ENCODE peak calls at places on chromosomes 4 and X, in six cellular contexts. U is uterus, M is breast epithelium, K is ovary, X is GM12878, D is IMR-90. I is an unnamed sample.

GRCh38 chr4:147899512-147899911 is 167.6 kb downstream of the ARHGAP10 start:
- DNase-seq in M (no peak), X (no peak), D (peak; percentile 59), U (no peak), K (no peak), I (no peak)

GRCh38 chr4:1050486-1051213 is 39.2 kb downstream of the FGFRL1 start:
- DNase-seq in U (no peak), D (no peak), X (no peak), M (peak; percentile 51), K (peak; percentile 24), I (peak; percentile 84)

GRCh38 chr4:156223985-156224384 is 270.3 kb upstream of the CTSO start:
- DNase-seq in K (no peak), M (no peak), X (no peak), D (no peak), U (no peak), I (no peak)

GRCh38 chr4:158211288-158211687 is 1.0 kb downstream of the TMEM144 start:
- DNase-seq in D (no peak), U (no peak), K (no peak), X (no peak), M (no peak), I (no peak)

GRCh38 chr4:22500128-22500611 is 15.7 kb downstream of the ADGRA3 start:
- DNase-seq in U (no peak), K (no peak), D (no peak), X (no peak), M (no peak), I (no peak)

GRCh38 chr4:76605099-76605563 is 170.1 kb downstream of the SHROOM3 start:
- DNase-seq in U (no peak), K (no peak), X (no peak), D (peak; percentile 40), M (no peak), I (no peak)

GRCh38 chr4:59612235-59612634 is 1587.9 kb upstream of the ADGRL3 start:
- DNase-seq in U (no peak), D (peak; percentile 2), M (no peak), X (no peak), K (no peak), I (no peak)

GRCh38 chr4:36241771-36242170 is 2.5 kb downstream of the ARAP2 start:
- DNase-seq in D (no peak), U (no peak), X (peak; percentile 53), M (no peak), K (no peak), I (no peak)

GRCh38 chr4:72631296-72631695 is 62.3 kb upstream of the ADAMTS3 start:
- DNase-seq in M (no peak), D (peak; percentile 49), X (no peak), K (peak; percentile 59), U (peak; percentile 72), I (no peak)

GRCh38 chr4:144645102-144645469 is 870 bp upstream of the HHIP start:
- DNase-seq in D (no peak), K (peak; percentile 49), U (peak; percentile 16), M (no peak), X (no peak), I (no peak)

GRCh38 chr4:101419324-101420135 is 72.2 kb upstream of the PPP3CA start:
- DNase-seq in X (peak; percentile 57), D (peak; percentile 41), K (no peak), M (no peak), U (no peak), I (no peak)

GRCh38 chrX:21151051-21151450 is 223.2 kb upstream of the CNKSR2 start:
- DNase-seq in K (no peak), M (no peak), X (no peak), U (no peak), D (no peak), I (no peak)

GRCh38 chr4:2839060-2839459 is 4.6 kb upstream of the ADD1 start:
- DNase-seq in D (no peak), X (no peak), U (no peak), K (no peak), M (no peak), I (no peak)

GRCh38 chr4:2836391-2836859 is 7.2 kb upstream of the ADD1 start:
- DNase-seq in D (no peak), K (peak; percentile 38), X (no peak), U (peak; percentile 14), M (no peak), I (no peak)

GRCh38 chr4:2835978-2836377 is 7.7 kb upstream of the ADD1 start:
- DNase-seq in U (no peak), D (no peak), X (no peak), M (no peak), K (no peak), I (peak; percentile 76)

GRCh38 chr4:2837904-2838496 is 5.6 kb upstream of the ADD1 start:
- DNase-seq in K (peak; percentile 33), M (no peak), D (peak; percentile 39), U (peak; percentile 40), X (no peak), I (peak; percentile 90)

GRCh38 chr4:2837110-2837903 is 6.3 kb upstream of the ADD1 start:
- DNase-seq in U (no peak), X (no peak), M (no peak), D (no peak), K (peak; percentile 49), I (peak; percentile 84)
- H3K4me3 ChIP-seq in U (peak overlapping the region; percentile 17), X (no peak overlapping the region), M (peak overlapping the region; percentile 22), D (no peak overlapping the region), K (peak overlapping the region; percentile 21), I (no peak overlapping the region)

GRCh38 chr4:71498624-71499023 is 159.8 kb downstream of the SLC4A4 start:
- DNase-seq in M (no peak), K (no peak), X (no peak), D (peak; percentile 8), U (no peak), I (no peak)

GRCh38 chr4:71495454-71495853 is 156.6 kb downstream of the SLC4A4 start:
- DNase-seq in U (no peak), D (no peak), K (no peak), M (no peak), X (no peak), I (no peak)

GRCh38 chr4:71497078-71497477 is 158.3 kb downstream of the SLC4A4 start:
- DNase-seq in U (no peak), M (no peak), K (no peak), D (no peak), X (no peak), I (no peak)

GRCh38 chr4:71498002-71498401 is 159.2 kb downstream of the SLC4A4 start:
- DNase-seq in K (no peak), D (peak; percentile 69), M (no peak), U (no peak), X (no peak), I (no peak)

GRCh38 chr4:71494539-71494938 is 155.7 kb downstream of the SLC4A4 start:
- DNase-seq in M (no peak), D (no peak), K (no peak), X (no peak), U (no peak), I (no peak)
- TF ChIP-seq CTCF in M (no peak), D (no peak), K (no peak), X (no peak), U (no peak), I (no peak)

GRCh38 chr4:140754918-140755810 is 1.0 kb downstream of the TBC1D9 start:
- DNase-seq in M (no peak), K (no peak), X (no peak), U (no peak), D (no peak), I (no peak)

GRCh38 chr4:140755811-140756291 is 334 bp downstream of the TBC1D9 start:
- DNase-seq in K (peak; percentile 71), U (peak; percentile 54), X (no peak), M (peak; percentile 56), D (peak; percentile 46), I (no peak)

GRCh38 chr4:140757220-140757607 is 1.0 kb upstream of the TBC1D9 start:
- DNase-seq in U (no peak), M (no peak), D (no peak), K (no peak), X (no peak), I (no peak)

GRCh38 chr4:140752669-140753068 is 3.5 kb downstream of the TBC1D9 start:
- DNase-seq in U (no peak), X (no peak), M (no peak), D (no peak), K (no peak), I (no peak)

DNA sequence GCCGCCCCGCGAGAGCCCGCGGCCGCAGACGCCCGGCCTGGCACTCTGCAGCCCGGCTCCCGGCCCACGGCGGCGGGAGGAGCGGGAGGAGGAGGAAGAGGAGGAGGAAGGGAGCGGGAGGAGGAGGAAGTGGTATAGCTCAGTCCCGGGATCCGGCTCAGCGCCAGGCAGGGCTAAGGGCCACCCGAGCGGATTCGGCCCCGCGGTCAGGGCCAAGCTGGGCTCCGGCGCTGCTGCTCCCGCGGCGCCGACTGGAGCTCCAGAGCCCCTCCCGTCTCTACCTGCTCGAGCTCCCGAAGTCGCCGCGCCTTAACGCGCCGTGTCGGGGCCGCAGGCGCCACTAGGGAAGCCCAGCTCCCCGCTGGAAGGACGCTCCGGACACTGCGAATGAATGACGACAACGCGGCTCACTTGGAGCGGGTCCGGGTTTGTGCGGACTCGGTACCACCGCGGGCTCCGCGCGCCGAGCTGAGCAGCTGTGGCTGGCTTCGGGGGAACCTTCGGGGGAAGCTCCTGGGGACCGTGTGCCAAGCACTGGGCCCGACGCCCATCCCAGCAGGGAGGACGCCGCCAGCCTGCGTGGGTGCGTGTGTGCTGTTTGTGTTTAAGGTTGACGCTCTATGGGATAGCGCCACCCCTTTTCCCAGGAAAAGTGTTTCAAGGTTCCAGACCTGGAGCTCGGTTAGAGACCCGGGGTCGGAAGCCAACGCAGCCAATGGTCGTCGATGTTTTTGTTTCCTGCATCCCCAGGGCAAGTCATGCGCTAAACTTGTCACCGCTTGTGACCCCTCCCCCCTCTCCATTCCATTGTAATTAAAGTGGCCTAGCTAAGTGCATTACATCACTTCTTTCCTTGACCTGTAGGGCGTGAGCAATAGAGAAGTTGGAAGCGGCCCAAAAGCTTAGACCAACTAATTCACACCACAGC is at the start of gene TBC1D9:
- DNase-seq in K (peak; percentile 83), U (peak; percentile 68), D (peak; percentile 55), M (peak; percentile 86), X (peak; percentile 25), I (peak; percentile 95)
- TF ChIP-seq POLR2A in K (peak; percentile 65), U (peak; percentile 55), D (no peak), M (peak; percentile 71), X (peak; percentile 54), I (no peak)

GRCh38 chr4:151674804-151675290 is 86.0 kb downstream of the GATB start:
- DNase-seq in D (no peak), M (peak; percentile 71), U (peak; percentile 62), X (no peak), K (peak; percentile 70), I (peak; percentile 90)
- H3K4me3 ChIP-seq in D (no peak overlapping the region), M (peak overlapping the region; percentile 48), U (peak overlapping the region; percentile 7), X (no peak overlapping the region), K (peak overlapping the region; percentile 27), I (no peak overlapping the region)

GRCh38 chr4:3452376-3452775 is 10.6 kb downstream of the HGFAC start:
- DNase-seq in X (no peak), U (no peak), M (no peak), D (no peak), K (no peak), I (no peak)
- TF ChIP-seq CTCF in X (peak; percentile 15), U (no peak), M (no peak), D (peak; percentile 28), K (no peak), I (no peak)

I was measured in lower leg skin.